ENCODE peak calls at places on chromosomes 7 and 10, in six cellular contexts. C, P, W, U, S and L are unnamed samples.

GRCh38 chr10:101120884-101121660 is 10.0 kb upstream of the TLX1 start:
- DNase-seq in P (no peak), C (no peak), S (peak; percentile 36), W (no peak), U (no peak), L (no peak)

GRCh38 chr10:114045071-114045737 is 1.5 kb downstream of the ADRB1 start:
- DNase-seq in W (peak; percentile 55), S (no peak), C (peak; percentile 46), P (no peak), U (no peak), L (no peak)

GRCh38 chr10:32049113-32049512 is 7.1 kb downstream of the KIF5B start:
- DNase-seq in U (no peak), P (peak; percentile 28), S (no peak), W (no peak), C (no peak), L (no peak)

GRCh38 chr7:135189961-135190360 is 19.5 kb upstream of the CYREN start:
- DNase-seq in S (no peak), W (no peak), C (no peak), U (no peak), P (no peak), L (no peak)

GRCh38 chr10:97687785-97688781 is 1.0 kb upstream of the AVPI1 start:
- DNase-seq in P (peak; percentile 56), C (no peak), U (no peak), S (no peak), W (no peak), L (no peak)

GRCh38 chr7:87645446-87645845 is 17.2 kb downstream of the RUNDC3B start:
- DNase-seq in P (no peak), W (no peak), U (no peak), C (no peak), S (no peak), L (no peak)

GRCh38 chr7:25553005-25553404 is 324.7 kb upstream of the NPVF start:
- DNase-seq in P (no peak), C (no peak), U (no peak), S (no peak), W (no peak), L (no peak)

GRCh38 chr10:109889867-109890266 is 33.4 kb downstream of the XPNPEP1 start:
- DNase-seq in C (no peak), U (peak; percentile 46), P (peak; percentile 89), W (no peak), S (no peak), L (peak; percentile 73)

GRCh38 chr7:7122033-7122478 is 60.3 kb upstream of the C1GALT1 start:
- DNase-seq in S (no peak), C (no peak), P (no peak), W (no peak), U (no peak), L (no peak)

GRCh38 chr7:108308913-108309312 is 147.3 kb downstream of the NRCAM start:
- DNase-seq in U (no peak), C (no peak), W (no peak), P (peak; percentile 73), S (no peak), L (peak; percentile 71)

GRCh38 chr10:89100680-89101079 is 106.4 kb downstream of the CH25H start:
- DNase-seq in U (no peak), C (no peak), S (no peak), W (no peak), P (peak; percentile 60), L (no peak)

GRCh38 chr10:28095791-28096367 is 97.0 kb upstream of the ODAD2 start:
- DNase-seq in U (no peak), C (no peak), W (no peak), S (no peak), P (no peak), L (no peak)
- H3K4me3 ChIP-seq in U (no peak overlapping the region), C (no peak overlapping the region), W (no peak overlapping the region), S (no peak overlapping the region), P (no peak overlapping the region), L (no peak overlapping the region)

GRCh38 chr10:86363184-86363832 is 3.3 kb downstream of the GRID1 start:
- DNase-seq in C (peak; percentile 45), S (no peak), W (peak; percentile 54), P (no peak), U (no peak), L (no peak)
- H3K27me3 ChIP-seq in C (peaks cover 60% of the 10 kb centered on the region), S (no peaks in the 10 kb centered on the region), W (peaks cover 65% of the 10 kb centered on the region), P (peaks cover 54% of the 10 kb centered on the region), U (peaks cover 58% of the 10 kb centered on the region), L (peaks cover 64% of the 10 kb centered on the region)

GRCh38 chr7:133079296-133079695 is 2.6 kb downstream of the CHCHD3 start:
- DNase-seq in S (no peak), W (no peak), C (no peak), U (no peak), P (no peak), L (no peak)
- H3K4me3 ChIP-seq in S (no peak overlapping the region), W (no peak overlapping the region), C (no peak overlapping the region), U (no peak overlapping the region), P (no peak overlapping the region), L (no peak overlapping the region)

GRCh38 chr10:23693895-23694294 is 255.0 kb downstream of the OTUD1 start:
- DNase-seq in P (no peak), C (no peak), U (no peak), W (no peak), S (no peak), L (no peak)
- H3K27me3 ChIP-seq in P (peaks cover 22% of the 10 kb centered on the region), C (peaks cover 90% of the 10 kb centered on the region), U (peaks cover 6% of the 10 kb centered on the region), W (peaks cover 72% of the 10 kb centered on the region), S (no peaks in the 10 kb centered on the region), L (peaks cover 45% of the 10 kb centered on the region)

GRCh38 chr10:15254808-15255655 is 86.5 kb upstream of the NMT2 start:
- DNase-seq in C (no peak), U (no peak), W (no peak), S (no peak), P (no peak), L (no peak)
- H3K4me3 ChIP-seq in C (peak overlapping the region; percentile 61), U (no peak overlapping the region), W (peak overlapping the region; percentile 47), S (peak overlapping the region; percentile 74), P (no peak overlapping the region), L (no peak overlapping the region)

DNA sequence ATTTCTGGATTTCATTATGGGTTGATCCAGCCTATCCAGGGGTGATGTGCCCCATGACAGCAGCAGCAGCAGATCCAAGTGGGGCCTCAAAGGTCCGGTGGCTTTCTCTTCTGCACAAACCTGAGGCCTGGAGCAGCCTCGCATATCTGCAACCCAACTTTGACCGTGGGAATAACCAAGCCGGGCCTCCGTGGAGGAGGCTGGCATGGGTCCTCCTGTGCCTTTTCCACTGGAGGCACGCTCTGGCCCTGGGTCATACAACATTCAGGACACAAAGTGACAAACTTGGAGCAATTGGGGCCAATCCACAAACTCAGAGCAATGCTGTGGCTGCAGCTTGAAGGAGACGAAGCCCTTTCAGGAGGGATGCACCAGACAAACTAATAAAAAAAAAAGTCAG is 330.0 kb upstream of the MKI67 start:
- DNase-seq in C (no peak), W (no peak), P (no peak), S (no peak), U (no peak), L (no peak)
- H3K27me3 ChIP-seq in C (peaks cover 53% of the 10 kb centered on the region), W (no peaks in the 10 kb centered on the region), P (no peaks in the 10 kb centered on the region), S (no peaks in the 10 kb centered on the region), U (no peaks in the 10 kb centered on the region), L (no peaks in the 10 kb centered on the region)